ENCODE peak calls at places on chromosomes 4 and X, in four cellular contexts. K is IMR-90, D is psoas muscle, G is A673. B is an unnamed sample.

GRCh38 chrX:41419082-41419481 is 28.1 kb upstream of the NYX start:
- DNase-seq in K (no peak), D (no peak), G (no peak), B (no peak)

GRCh38 chr4:102525099-102525498 is 23.9 kb downstream of the NFKB1 start:
- DNase-seq in K (peak), D (no peak), G (no peak), B (peak)

GRCh38 chr4:10204401-10205058 is 87.9 kb upstream of the WDR1 start:
- DNase-seq in K (no peak), D (no peak), G (no peak), B (peak)

GRCh38 chrX:119784747-119785446 is 6.5 kb downstream of the RPL39 start:
- DNase-seq in K (peak), D (no peak), G (peak), B (peak)

GRCh38 chr4:156799121-156799589 is 172.4 kb downstream of the PDGFC start:
- DNase-seq in K (peak), D (no peak), G (no peak), B (peak)

GRCh38 chr4:952881-953573 is 20.3 kb downstream of the DGKQ start:
- DNase-seq in K (no peak), D (peak), G (no peak), B (no peak)

GRCh38 chr4:88414755-88415154 is 36.1 kb downstream of the HERC6 start:
- DNase-seq in K (no peak), D (no peak), G (no peak), B (no peak)

GRCh38 chr4:186602978-186603377 is 47.6 kb upstream of the MTNR1A start:
- DNase-seq in K (no peak), D (no peak), G (no peak), B (no peak)

GRCh38 chr4:2832309-2832980 is 11.2 kb upstream of the ADD1 start:
- DNase-seq in K (no peak), D (peak), G (no peak), B (no peak)

GRCh38 chr4:145731026-145731425 is 51.1 kb downstream of the C4orf51 start:
- DNase-seq in K (peak), D (no peak), G (peak), B (peak)

GRCh38 chrX:136168929-136169735 is 21.8 kb downstream of the FHL1 start:
- DNase-seq in K (peak), D (peak), G (peak), B (peak)

GRCh38 chr4:40878548-40879055 is 128.8 kb downstream of the NSUN7 start:
- DNase-seq in K (no peak), D (no peak), G (no peak), B (no peak)

GRCh38 chr4:141713771-141714445 is 77.5 kb downstream of the IL15 start:
- DNase-seq in K (peak), D (no peak), G (no peak), B (peak)

GRCh38 chr4:93767917-93768316 is 60.6 kb upstream of the ATOH1 start:
- DNase-seq in K (no peak), D (no peak), G (no peak), B (no peak)

GRCh38 chrX:129360175-129360574 is 163.1 kb downstream of the SMARCA1 start:
- DNase-seq in K (peak), D (no peak), G (peak), B (peak)

GRCh38 chrX:100085851-100086250 is 324.2 kb downstream of the PCDH19 start:
- DNase-seq in K (no peak), D (no peak), G (no peak), B (no peak)

GRCh38 chrX:1361275-1361674 is 24.7 kb downstream of the IL3RA start:
- DNase-seq in K (no peak), D (peak), G (no peak), B (no peak)

GRCh38 chr4:109750652-109751244 is 20.9 kb upstream of the PLA2G12A start:
- DNase-seq in K (no peak), D (no peak), G (no peak), B (no peak)

GRCh38 chrX:136880003-136880451 is 498 bp downstream of the RBMX start:
- DNase-seq in K (no peak), D (peak), G (no peak), B (peak)

GRCh38 chrX:15451913-15452312 is 41.2 kb downstream of the PIR start:
- DNase-seq in K (peak), D (peak), G (no peak), B (peak)

GRCh38 chr4:156889616-156890594 is 81.7 kb downstream of the PDGFC start:
- DNase-seq in K (peak), D (peak), G (no peak), B (peak)

GRCh38 chrX:3346436-3347329 is at the start of gene MXRA5:
- DNase-seq in K (peak), D (no peak), G (no peak), B (peak)

DNA sequence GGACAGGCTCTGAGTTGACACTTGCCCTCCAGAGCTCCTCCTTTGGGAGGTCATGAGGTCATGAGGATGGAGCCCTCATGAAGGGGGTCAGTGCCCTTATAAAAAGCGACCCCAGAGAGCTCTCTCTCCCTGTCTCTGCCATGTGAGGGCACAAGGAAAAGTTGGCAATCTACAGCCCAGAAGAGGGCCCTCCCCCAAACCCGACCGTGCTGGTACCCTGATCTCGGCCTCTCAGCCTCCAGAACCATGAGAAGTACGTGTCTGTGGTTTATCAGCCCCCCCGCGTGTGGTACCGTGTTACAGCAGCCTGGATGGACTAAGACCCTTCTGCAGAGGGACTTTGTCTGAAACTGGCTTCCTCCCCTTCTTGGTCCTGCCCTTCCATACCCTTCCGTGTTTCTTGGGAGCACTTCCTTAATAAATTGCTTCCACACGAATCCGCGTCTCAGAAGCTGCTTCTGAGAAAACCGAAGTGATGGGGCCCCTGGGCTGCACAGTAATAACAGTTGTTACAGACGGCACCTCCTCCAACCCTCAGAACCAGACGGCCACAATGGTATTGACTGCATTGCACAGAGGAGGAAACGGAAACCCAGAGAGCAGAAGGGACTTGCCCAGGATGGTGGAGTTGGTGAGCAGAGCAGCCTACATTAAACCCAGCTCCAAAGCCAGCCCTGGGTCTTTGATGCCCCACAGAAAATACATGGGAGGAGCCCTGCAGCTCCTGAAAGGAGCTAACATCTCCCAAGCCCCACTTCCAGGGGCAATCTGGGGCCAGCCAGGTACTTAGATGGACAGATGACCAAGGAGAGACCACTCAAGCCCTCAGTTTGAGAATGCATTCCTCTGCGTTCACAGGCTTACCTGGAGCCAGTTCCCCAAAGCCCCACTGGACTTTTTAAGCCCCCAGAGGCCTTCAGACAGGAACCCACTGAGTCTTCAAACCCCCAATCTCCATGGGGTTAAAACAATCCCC is 242.7 kb downstream of the BCOR start:
- DNase-seq in K (no peak), D (no peak), G (no peak), B (no peak)
- H3K4me3 ChIP-seq in K (no peak), D (no peak), G (no peak), B (no peak)

GRCh38 chrX:107674480-107675364 is 46.4 kb downstream of the PRPS1 start:
- DNase-seq in K (no peak), D (peak), G (no peak), B (peak)
- H3K4me3 ChIP-seq in K (no peak), D (no peak), G (no peak), B (peak)

GRCh38 chr4:188329526-188329925 is 190.3 kb downstream of the TRIML1 start:
- DNase-seq in K (no peak), D (no peak), G (no peak), B (no peak)
- H3K4me3 ChIP-seq in K (no peak), D (no peak), G (no peak), B (no peak)

GRCh38 chr4:108051343-108051742 is 61.7 kb downstream of the HADH start:
- DNase-seq in K (no peak), D (no peak), G (no peak), B (no peak)
- H3K4me3 ChIP-seq in K (no peak), D (no peak), G (no peak), B (no peak)

GRCh38 chr4:16893141-16893571 is 5.3 kb downstream of the LDB2 start:
- DNase-seq in K (peak), D (no peak), G (peak), B (peak)
- H3K4me3 ChIP-seq in K (peak), D (peak), G (peak), B (peak)